ENCODE peak calls at places on chromosomes 4 and X, in ten cellular contexts. F is osteoblast, U is spleen, K is left lung, P is IMR-90, B is uterus, E is stomach, L is gastrocnemius medialis, Z is right atrium auricular region, H is HCT116. N is an unnamed sample. For H3K4me1, the result is how much of the 10 kb centered on the place peaks cover.

GRCh38 chr4:47597696-47598095 is 112.6 kb downstream of the ATP10D start:
- DNase-seq in E (no peak), L (no peak), P (no peak), B (no peak), H (no peak), Z (no peak), F (no peak), K (no peak), U (no peak), N (no peak)

GRCh38 chrX:12981880-12982279 is 7.0 kb downstream of the TMSB4X start:
- DNase-seq in U (no peak), L (no peak), H (no peak), F (no peak), Z (no peak), P (no peak), E (no peak), B (no peak), K (no peak), N (no peak)

GRCh38 chrX:83916525-83916924 is 55.6 kb downstream of the CYLC1 start:
- DNase-seq in B (no peak), H (no peak), P (peak), U (no peak), K (no peak), F (no peak), Z (no peak), E (no peak), L (no peak), N (peak)

GRCh38 chr4:6493668-6494304 is 21.4 kb upstream of the PPP2R2C start:
- DNase-seq in P (peak), U (no peak), Z (no peak), K (no peak), B (no peak), F (no peak), L (no peak), E (no peak), H (no peak), N (no peak)

GRCh38 chr4:168059251-168059650 is 33.1 kb upstream of the ANXA10 start:
- DNase-seq in U (no peak), Z (no peak), F (no peak), L (no peak), E (no peak), B (no peak), H (no peak), P (peak), K (no peak), N (no peak)

GRCh38 chr4:76011018-76011670 is 3.8 kb upstream of the CXCL9 start:
- DNase-seq in P (no peak), E (no peak), U (no peak), K (no peak), H (no peak), B (no peak), Z (no peak), F (no peak), L (no peak), N (no peak)

GRCh38 chr4:88178633-88179231 is 20.3 kb upstream of the ABCG2 start:
- DNase-seq in P (no peak), E (no peak), B (no peak), L (no peak), U (no peak), F (no peak), Z (no peak), K (no peak), H (no peak), N (no peak)

GRCh38 chr4:127622923-127623754 is 9.6 kb upstream of the INTU start:
- DNase-seq in B (peak), F (peak), E (no peak), H (no peak), L (no peak), Z (no peak), U (peak), P (peak), K (peak), N (peak)

GRCh38 chr4:74440356-74440755 is 4.6 kb upstream of the AREG start:
- DNase-seq in E (no peak), H (no peak), F (no peak), U (no peak), Z (no peak), L (no peak), B (no peak), K (no peak), P (no peak), N (no peak)

GRCh38 chr4:77232653-77233052 is 75.6 kb downstream of the CCNG2 start:
- DNase-seq in U (no peak), F (no peak), P (peak), B (no peak), H (no peak), K (no peak), L (no peak), Z (no peak), E (no peak), N (no peak)

GRCh38 chrX:43741843-43742573 is 85.9 kb downstream of the MAOA start:
- DNase-seq in L (peak), P (no peak), U (no peak), F (peak), Z (no peak), H (no peak), K (no peak), E (no peak), B (no peak), N (no peak)

GRCh38 chr4:153931804-153932203 is 142.9 kb upstream of the SFRP2 start:
- DNase-seq in E (no peak), H (no peak), U (no peak), K (no peak), L (no peak), B (no peak), P (no peak), Z (no peak), F (no peak), N (no peak)

GRCh38 chrX:133726211-133726630 is 259.2 kb downstream of the GPC3 start:
- DNase-seq in H (peak), U (no peak), B (no peak), P (peak), L (no peak), E (no peak), Z (no peak), F (no peak), K (no peak), N (no peak)

GRCh38 chr4:77728420-77728819 is 90.7 kb downstream of the CNOT6L start:
- DNase-seq in P (no peak), E (no peak), K (no peak), H (no peak), B (no peak), U (no peak), Z (no peak), L (no peak), F (no peak), N (no peak)

GRCh38 chr4:40669504-40669903 is 39.8 kb upstream of the RBM47 start:
- DNase-seq in F (no peak), Z (no peak), L (no peak), K (no peak), B (no peak), E (no peak), P (no peak), H (no peak), U (no peak), N (no peak)

GRCh38 chrX:155216940-155217450 is 735 bp downstream of the VBP1 start:
- DNase-seq in E (no peak), P (peak), B (no peak), Z (no peak), H (no peak), U (no peak), L (no peak), F (no peak), K (no peak), N (no peak)

GRCh38 chr4:82371398-82371972 is 2.3 kb downstream of the HNRNPD start:
- DNase-seq in K (no peak), B (no peak), U (no peak), Z (no peak), L (no peak), P (peak), F (peak), H (no peak), E (no peak), N (no peak)

DNA sequence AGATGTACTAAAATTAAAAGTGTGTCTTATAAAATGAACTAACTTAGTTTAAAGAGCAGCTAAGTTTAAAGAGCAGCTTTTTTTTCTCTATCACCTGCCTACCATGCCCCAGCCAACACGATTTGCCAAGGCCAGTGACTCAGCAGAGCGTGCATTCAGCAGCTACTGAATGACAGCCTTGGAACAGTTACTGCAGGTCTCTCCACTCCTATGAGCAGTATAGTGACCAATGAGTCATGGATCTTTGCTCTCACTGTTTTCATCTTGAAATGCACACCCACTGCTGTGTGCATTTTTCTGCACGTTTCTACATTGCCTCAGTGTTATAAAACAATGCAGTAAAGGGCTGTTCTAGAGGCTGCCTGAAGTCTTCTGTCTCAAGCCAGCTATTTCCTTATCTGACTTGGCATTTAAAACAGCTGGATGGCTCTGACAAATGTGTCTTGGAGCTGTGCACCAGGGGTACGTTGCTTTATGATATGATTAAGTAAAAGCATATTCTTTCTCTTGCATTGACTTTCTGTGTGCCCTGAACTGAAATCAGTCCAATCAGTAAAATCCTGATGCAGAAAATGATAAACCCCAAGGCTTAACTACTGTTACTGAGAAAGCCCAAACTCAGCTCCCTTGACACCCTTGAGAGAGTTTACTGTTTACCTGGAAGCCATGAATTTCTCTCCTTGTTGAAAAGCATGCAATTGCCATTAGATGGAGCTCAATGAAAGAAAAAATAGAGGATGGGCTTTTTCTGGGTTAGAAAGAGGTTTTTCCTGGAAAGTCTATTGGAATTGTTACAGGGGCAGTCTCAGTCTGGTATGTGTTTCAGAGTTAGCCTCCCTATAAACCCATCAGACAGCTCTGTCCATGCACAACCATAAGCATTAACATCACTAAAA is 66.2 kb upstream of the C4orf54 start:
- DNase-seq in L (peak), K (peak), B (peak), P (peak), Z (peak), H (peak), U (no peak), E (peak), F (peak), N (peak)
- H3K4me1 ChIP-seq in L (under half), K (under half), B (under half), P (under half), Z (under half), H (under half), U (under half), E (under half), F (under half), N (under half)

GRCh38 chrX:135345328-135345645 is 36.0 kb downstream of the ETDC start:
- DNase-seq in H (no peak), Z (no peak), P (peak), L (peak), E (peak), U (no peak), B (peak), K (no peak), F (peak), N (peak)

DNA sequence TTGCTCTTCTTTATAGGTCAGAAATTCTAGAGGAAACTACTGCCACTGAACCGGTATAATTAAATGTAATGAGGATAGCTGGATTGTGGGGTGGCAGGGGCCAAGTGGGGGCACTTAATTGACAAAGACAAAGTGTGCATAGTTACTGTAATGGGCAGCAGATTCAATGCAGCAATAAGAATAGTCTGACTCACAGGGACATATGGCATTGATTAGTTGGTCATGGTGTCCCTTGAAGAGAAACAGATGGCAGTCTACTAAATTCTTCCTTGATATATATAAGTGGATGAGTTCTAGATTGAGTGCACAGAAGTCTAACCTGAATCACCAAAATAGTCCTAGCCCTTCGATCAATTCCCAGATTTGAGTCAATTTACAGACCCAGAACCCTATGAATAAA is 31.5 kb downstream of the ETDC start:
- DNase-seq in B (no peak), K (no peak), Z (no peak), L (no peak), E (no peak), H (no peak), P (peak), U (no peak), F (no peak), N (no peak)
- H3K4me3 ChIP-seq in B (no peak), K (peak), Z (no peak), L (peak), E (peak), H (no peak), P (no peak), U (no peak), F (peak), N (no peak)

GRCh38 chr4:55854132-55854531 is 684 bp downstream of the EXOC1 start:
- DNase-seq in K (no peak), F (no peak), H (no peak), B (no peak), P (no peak), E (no peak), L (no peak), Z (no peak), U (no peak), N (no peak)
- H3K4me1 ChIP-seq in K (under half), F (under half), H (under half), B (under half), P (under half), E (under half), L (under half), Z (under half), U (under half), N (under half)

DNA sequence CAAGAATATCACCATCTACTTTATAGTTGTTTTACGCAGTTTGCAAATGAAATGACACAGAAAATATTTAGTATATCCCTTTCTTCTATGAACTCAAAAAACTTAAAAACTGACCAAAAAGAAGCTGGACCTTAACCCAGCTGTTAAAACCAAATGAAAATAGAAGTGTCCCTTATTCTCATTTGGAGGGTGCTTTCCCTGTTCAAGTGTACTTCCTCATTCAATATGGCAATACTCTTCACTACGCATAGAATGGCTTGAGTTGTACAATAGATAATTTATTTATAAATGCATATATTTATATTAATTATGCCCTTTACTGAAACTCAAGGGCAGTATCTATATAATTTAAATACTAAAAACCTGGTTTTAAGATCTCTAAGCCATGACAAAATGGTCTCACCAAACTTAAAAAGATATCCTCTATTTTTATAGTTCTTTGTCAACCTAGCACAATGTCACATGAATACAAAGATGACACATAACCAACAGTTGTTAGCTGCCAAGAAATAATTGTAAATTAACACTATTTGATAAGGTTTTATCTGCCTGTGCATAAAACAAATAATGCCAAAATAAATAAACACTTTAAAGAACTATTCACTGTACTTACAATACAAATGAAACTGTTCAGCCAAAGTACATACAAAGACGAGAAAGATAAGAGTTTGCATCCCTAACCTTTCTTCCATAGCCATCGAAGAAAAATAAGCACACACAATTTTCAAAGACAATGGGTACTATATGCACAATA is 25.2 kb downstream of the YTHDC1 start:
- DNase-seq in U (no peak), E (no peak), B (no peak), L (no peak), Z (no peak), P (no peak), K (no peak), H (no peak), F (no peak), N (no peak)
- H3K4me3 ChIP-seq in U (no peak), E (no peak), B (no peak), L (no peak), Z (no peak), P (no peak), K (no peak), H (no peak), F (no peak), N (no peak)

DNA sequence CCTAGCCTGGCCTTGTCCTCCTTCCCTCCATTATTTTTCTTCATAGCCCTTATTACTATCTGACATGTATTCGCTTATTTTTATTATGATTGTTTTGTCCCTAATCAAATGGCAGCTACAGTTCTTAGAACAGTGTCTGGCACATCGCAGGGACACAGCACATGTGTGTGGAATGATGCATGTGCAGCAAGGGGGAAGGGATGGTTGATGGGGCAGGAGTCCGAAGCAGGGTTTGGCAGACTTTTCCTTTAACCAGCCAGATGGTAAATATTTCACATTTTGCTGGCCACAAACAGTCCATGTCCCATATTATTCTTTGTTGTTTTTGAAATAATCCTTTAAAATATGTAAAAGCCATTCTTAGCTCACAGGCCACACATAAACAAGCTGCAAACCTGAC is 128.3 kb upstream of the STIM2 start:
- DNase-seq in B (no peak), E (no peak), K (no peak), P (no peak), U (no peak), F (no peak), L (no peak), Z (no peak), H (no peak), N (no peak)
- H3K4me1 ChIP-seq in B (under half), E (under half), K (under half), P (under half), U (under half), F (under half), L (under half), Z (under half), H (under half), N (under half)

GRCh38 chrX:47623540-47624027 is 3.9 kb upstream of the SYN1 start:
- DNase-seq in U (peak), L (no peak), P (peak), K (peak), B (no peak), Z (no peak), H (no peak), F (peak), E (no peak), N (peak)

GRCh38 chrX:47618923-47619485 is 653 bp downstream of the SYN1 start:
- DNase-seq in B (no peak), F (no peak), Z (no peak), U (no peak), P (no peak), L (no peak), K (no peak), E (no peak), H (no peak), N (no peak)

GRCh38 chrX:47621851-47622250 is 2.2 kb upstream of the SYN1 start:
- DNase-seq in B (no peak), L (no peak), U (no peak), K (no peak), E (no peak), Z (no peak), P (no peak), F (no peak), H (no peak), N (no peak)

GRCh38 chrX:47620303-47620685 is 637 bp upstream of the SYN1 start:
- DNase-seq in L (no peak), B (no peak), H (no peak), U (no peak), F (no peak), E (no peak), Z (no peak), K (no peak), P (no peak), N (no peak)

DNA sequence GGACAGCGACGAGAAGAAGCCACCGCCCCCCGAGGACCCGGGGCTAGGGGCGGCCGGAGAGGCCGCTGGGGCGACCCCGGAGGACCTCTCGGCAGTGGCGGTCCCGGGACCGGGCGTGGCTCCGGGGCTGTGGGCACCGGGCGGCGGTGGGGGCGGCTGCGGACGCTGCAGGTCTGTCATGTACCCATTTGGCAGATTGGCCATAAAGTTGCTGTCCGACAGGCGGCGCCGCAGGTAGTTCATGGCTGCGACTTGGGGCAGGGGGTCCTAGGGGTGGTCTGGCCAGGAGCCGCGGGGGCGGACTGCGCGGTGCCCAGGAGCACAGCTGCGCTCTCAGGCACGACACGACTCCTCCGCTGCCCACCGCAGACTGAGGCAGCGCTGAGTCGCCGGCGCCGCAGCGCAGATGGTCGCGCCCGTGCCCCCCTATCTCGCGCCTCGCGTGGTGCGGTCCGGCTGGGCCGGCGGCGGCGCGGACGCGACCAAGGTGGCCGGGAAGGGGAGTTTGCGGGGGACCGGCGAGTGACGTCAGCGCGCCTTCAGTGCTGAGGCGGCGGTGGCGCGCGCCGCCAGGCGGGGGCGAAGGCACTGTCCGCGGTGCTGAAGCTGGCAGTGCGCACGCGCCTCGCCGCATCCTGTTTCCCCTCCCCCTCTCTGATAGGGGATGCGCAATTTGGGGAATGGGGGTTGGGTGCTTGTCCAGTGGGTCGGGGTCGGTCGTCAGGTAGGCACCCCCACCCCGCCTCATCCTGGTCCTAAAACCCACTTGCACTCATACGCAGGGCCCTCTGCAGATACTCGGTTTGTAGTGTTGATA is at the start of gene SYN1:
- DNase-seq in P (peak), K (peak), F (peak), L (peak), U (peak), Z (peak), H (peak), E (peak), B (peak), N (peak)
- H3K4me3 ChIP-seq in P (peak), K (peak), F (peak), L (peak), U (no peak), Z (peak), H (no peak), E (peak), B (no peak), N (no peak)

GRCh38 chr4:84917087-84917821 is 49.2 kb downstream of the WDFY3 start:
- DNase-seq in U (no peak), K (no peak), F (no peak), P (peak), L (no peak), H (no peak), E (no peak), B (no peak), Z (no peak), N (no peak)
- H3K4me1 ChIP-seq in U (under half), K (under half), F (under half), P (under half), L (half or more), H (under half), E (under half), B (under half), Z (under half), N (under half)

GRCh38 chr4:113071811-113072210 is 22.4 kb downstream of the ANK2 start:
- DNase-seq in P (no peak), E (no peak), H (no peak), F (no peak), B (no peak), U (no peak), L (no peak), K (no peak), Z (no peak), N (no peak)

GRCh38 chr4:113073614-113074013 is 24.2 kb downstream of the ANK2 start:
- DNase-seq in K (no peak), E (no peak), P (no peak), Z (no peak), H (no peak), U (no peak), B (no peak), F (no peak), L (no peak), N (no peak)

GRCh38 chr4:113070755-113071154 is 21.3 kb downstream of the ANK2 start:
- DNase-seq in P (no peak), L (no peak), Z (no peak), F (no peak), B (no peak), E (no peak), K (no peak), H (no peak), U (no peak), N (no peak)

GRCh38 chr4:113065629-113066028 is 16.2 kb downstream of the ANK2 start:
- DNase-seq in B (no peak), F (no peak), L (no peak), P (no peak), E (no peak), U (no peak), K (no peak), H (no peak), Z (no peak), N (no peak)

GRCh38 chr4:113069212-113069892 is 19.9 kb downstream of the ANK2 start:
- DNase-seq in H (no peak), U (no peak), Z (no peak), E (no peak), L (no peak), F (peak), B (no peak), K (no peak), P (no peak), N (no peak)
- H3K4me3 ChIP-seq in H (no peak), U (no peak), Z (no peak), E (no peak), L (no peak), F (no peak), B (no peak), K (no peak), P (no peak), N (no peak)

N was measured in transverse colon.